ENCODE peak calls at places on chromosomes 11 and 22, in four cellular contexts. One of them, this sample, is unnamed. For H3K27me3, the result is how much of the 10 kb centered on the place peaks cover.

GRCh38 chr11:107439586-107440201 is 17.9 kb downstream of the CWF19L2 start:
- DNase-seq in PC-3: no peak
- DNase-seq in dorsolateral prefrontal cortex: no peak
- DNase-seq in GM06990: no peak
- DNase-seq in this sample: no peak

GRCh38 chr11:114019046-114019445 is 40.5 kb upstream of the ZBTB16 start:
- DNase-seq in PC-3: no peak
- DNase-seq in GM06990: no peak
- DNase-seq in dorsolateral prefrontal cortex: no peak
- DNase-seq in this sample: peak

GRCh38 chr11:66510271-66510989 is at the start of gene BBS1:
- DNase-seq in PC-3: peak
- DNase-seq in GM06990: peak
- DNase-seq in dorsolateral prefrontal cortex: peak
- DNase-seq in this sample: peak

GRCh38 chr11:16148301-16148787 is 208.0 kb downstream of the SOX6 start:
- DNase-seq in PC-3: no peak
- DNase-seq in dorsolateral prefrontal cortex: no peak
- DNase-seq in GM06990: no peak
- DNase-seq in this sample: no peak

GRCh38 chr11:108551653-108552462 is 41.7 kb downstream of the EXPH5 start:
- DNase-seq in dorsolateral prefrontal cortex: no peak
- DNase-seq in PC-3: no peak
- DNase-seq in GM06990: no peak
- DNase-seq in this sample: no peak

GRCh38 chr11:48001438-48002021 is 21.2 kb downstream of the PTPRJ start:
- DNase-seq in PC-3: no peak
- DNase-seq in dorsolateral prefrontal cortex: no peak
- DNase-seq in GM06990: no peak
- DNase-seq in this sample: no peak

GRCh38 chr11:1231396-1232327 is 8.8 kb downstream of the MUC5B start:
- DNase-seq in GM06990: no peak
- DNase-seq in dorsolateral prefrontal cortex: no peak
- DNase-seq in PC-3: no peak
- DNase-seq in this sample: no peak

GRCh38 chr11:69641681-69642548 is 959 bp downstream of the CCND1 start:
- DNase-seq in GM06990: no peak
- DNase-seq in PC-3: peak
- DNase-seq in dorsolateral prefrontal cortex: no peak
- DNase-seq in this sample: peak

GRCh38 chr22:35467788-35468187 is 67.8 kb downstream of the MCM5 start:
- DNase-seq in PC-3: no peak
- DNase-seq in GM06990: no peak
- DNase-seq in dorsolateral prefrontal cortex: peak
- DNase-seq in this sample: no peak

GRCh38 chr11:18012314-18012905 is 437 bp downstream of the SERGEF start:
- DNase-seq in GM06990: peak
- DNase-seq in dorsolateral prefrontal cortex: peak
- DNase-seq in PC-3: peak
- DNase-seq in this sample: no peak

DNA sequence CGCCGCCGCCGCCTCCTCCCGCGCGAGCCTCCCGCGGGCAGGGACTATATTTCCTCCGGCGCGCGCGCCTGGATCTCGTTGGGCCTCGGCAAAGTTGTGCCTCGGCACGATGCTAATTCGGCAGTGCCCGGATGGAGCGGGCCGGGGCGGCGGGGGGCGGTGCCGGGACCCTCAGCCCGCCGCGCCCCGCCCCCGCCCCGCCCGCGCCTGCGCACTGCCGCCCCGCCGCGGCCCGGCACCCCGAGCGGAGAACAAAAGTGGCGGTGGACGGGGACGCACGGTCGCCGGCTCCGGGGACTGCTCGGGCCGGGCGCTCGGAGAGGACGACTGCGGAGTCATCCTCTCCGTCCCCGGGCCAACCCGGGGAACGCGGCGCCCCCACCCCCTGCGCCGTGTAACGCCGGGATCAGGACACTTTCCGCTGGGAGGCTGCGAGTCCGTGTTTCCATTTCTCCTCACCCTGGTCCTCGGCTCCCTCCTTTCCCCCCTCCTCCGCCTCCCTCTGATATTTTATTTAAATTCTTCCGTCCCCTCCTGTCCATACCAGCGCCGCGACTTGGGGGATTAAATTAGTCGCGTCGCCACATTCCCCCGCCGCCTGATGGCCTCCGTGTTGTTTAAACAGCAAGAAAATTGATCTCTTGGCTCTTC is at the start of gene PHF21B:
- DNase-seq in dorsolateral prefrontal cortex: peak
- DNase-seq in PC-3: no peak
- DNase-seq in GM06990: peak
- DNase-seq in this sample: no peak
- H3K27me3 ChIP-seq in dorsolateral prefrontal cortex: under half
- H3K27me3 ChIP-seq in PC-3: under half
- H3K27me3 ChIP-seq in GM06990: under half
- H3K27me3 ChIP-seq in this sample: under half

GRCh38 chr22:38497869-38498268 is 8.2 kb downstream of the DDX17 start:
- DNase-seq in GM06990: no peak
- DNase-seq in PC-3: no peak
- DNase-seq in dorsolateral prefrontal cortex: no peak
- DNase-seq in this sample: no peak
- TF ChIP-seq CTCF in GM06990: no peak
- TF ChIP-seq CTCF in PC-3: no peak
- TF ChIP-seq CTCF in dorsolateral prefrontal cortex: no peak
- TF ChIP-seq CTCF in this sample: no peak

GRCh38 chr11:121958323-121958977 is 157.6 kb downstream of the BLID start:
- DNase-seq in GM06990: no peak
- DNase-seq in dorsolateral prefrontal cortex: no peak
- DNase-seq in PC-3: no peak
- DNase-seq in this sample: no peak
- H3K4me3 ChIP-seq in GM06990: no peak
- H3K4me3 ChIP-seq in dorsolateral prefrontal cortex: no peak
- H3K4me3 ChIP-seq in PC-3: no peak
- H3K4me3 ChIP-seq in this sample: no peak

DNA sequence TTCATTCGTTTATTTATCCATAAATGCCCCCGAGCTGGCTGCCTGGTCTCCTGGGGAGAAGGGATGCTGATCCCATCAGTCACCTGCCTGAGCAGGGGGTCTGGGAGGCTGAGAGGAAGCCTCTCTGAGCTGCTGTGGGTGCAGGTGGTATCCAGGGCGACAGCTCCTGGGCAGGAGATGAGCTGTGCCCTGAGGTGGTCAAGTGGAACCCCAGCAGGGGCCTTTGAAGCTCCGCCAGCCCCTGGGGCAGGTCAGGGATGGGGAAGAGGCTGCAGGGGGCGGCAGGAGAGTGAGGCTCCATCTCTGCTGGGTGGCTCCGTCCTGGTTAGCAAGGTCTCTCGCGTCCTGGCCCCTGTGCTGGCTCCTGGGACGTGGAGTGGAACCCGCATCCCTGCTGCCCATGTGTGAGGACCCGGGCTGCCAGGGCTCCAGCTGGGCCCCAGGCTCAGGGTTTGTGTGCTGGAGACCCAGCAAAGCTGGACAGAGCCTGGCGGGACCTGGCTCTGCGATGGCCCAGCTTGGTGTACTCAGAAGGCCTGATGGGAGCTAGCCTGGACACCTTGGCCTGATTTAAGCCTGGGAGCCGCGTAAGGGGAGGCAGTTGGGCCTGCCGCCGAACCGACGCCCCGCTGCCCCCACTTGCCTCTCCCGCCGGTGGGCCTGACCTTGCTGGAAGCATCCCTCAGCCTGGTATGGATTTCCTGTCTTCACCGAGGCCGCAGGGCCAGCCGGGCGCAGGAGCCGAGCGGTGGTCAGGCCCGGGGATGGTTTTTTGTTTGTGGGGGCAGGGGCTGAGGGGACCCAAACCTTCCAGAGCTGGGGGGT is 44.5 kb downstream of the RTN4R start:
- DNase-seq in GM06990: no peak
- DNase-seq in dorsolateral prefrontal cortex: no peak
- DNase-seq in PC-3: no peak
- DNase-seq in this sample: no peak
- H3K27me3 ChIP-seq in GM06990: under half
- H3K27me3 ChIP-seq in dorsolateral prefrontal cortex: under half
- H3K27me3 ChIP-seq in PC-3: under half
- H3K27me3 ChIP-seq in this sample: under half

GRCh38 chr11:111976119-111976518 is 39.0 kb downstream of the DIXDC1 start:
- DNase-seq in PC-3: no peak
- DNase-seq in dorsolateral prefrontal cortex: no peak
- DNase-seq in GM06990: no peak
- DNase-seq in this sample: no peak

GRCh38 chr11:111977141-111978027 is 40.2 kb downstream of the DIXDC1 start:
- DNase-seq in GM06990: no peak
- DNase-seq in PC-3: peak
- DNase-seq in dorsolateral prefrontal cortex: peak
- DNase-seq in this sample: peak

GRCh38 chr11:111976614-111977140 is 39.5 kb downstream of the DIXDC1 start:
- DNase-seq in dorsolateral prefrontal cortex: peak
- DNase-seq in GM06990: no peak
- DNase-seq in PC-3: peak
- DNase-seq in this sample: no peak

GRCh38 chr11:111974451-111974850 is 37.3 kb downstream of the DIXDC1 start:
- DNase-seq in dorsolateral prefrontal cortex: no peak
- DNase-seq in GM06990: no peak
- DNase-seq in PC-3: no peak
- DNase-seq in this sample: no peak

DNA sequence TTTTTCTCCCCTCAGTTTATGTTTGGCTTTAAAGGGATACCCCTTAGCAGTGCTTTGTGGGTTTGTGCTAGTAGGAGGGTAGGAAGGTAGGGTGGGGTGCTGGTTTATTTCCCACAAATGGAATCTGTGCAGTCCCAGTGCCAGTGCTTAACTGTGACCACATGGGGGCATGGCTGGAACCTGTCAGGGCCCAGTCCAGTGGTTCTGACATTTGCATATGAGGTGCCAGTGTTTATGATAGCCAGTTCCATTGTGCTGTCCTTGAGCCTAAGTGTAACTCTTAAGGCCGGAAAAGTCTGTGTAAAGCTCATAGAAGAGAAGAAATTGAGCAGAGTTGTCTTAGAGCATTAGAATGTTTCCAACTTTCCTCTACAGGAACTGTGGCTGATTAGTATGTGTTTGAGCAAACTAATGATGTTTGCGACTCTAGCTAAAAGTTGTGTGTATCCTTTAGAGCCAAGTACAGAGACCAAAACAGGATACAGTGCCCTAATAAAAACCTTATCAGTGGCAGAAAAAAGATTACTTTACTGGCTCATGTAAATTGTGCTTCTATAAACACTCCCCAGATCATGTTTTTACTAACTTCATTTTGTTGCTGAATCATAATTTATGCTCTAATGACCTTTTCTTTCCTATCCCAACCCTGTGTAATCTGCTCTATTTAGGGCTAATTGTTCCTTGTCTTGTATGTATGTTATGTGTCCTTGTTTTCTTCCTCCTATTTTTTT is 38.1 kb downstream of the DIXDC1 start:
- DNase-seq in GM06990: no peak
- DNase-seq in PC-3: peak
- DNase-seq in dorsolateral prefrontal cortex: peak
- DNase-seq in this sample: no peak
- TF ChIP-seq CTCF in GM06990: no peak
- TF ChIP-seq CTCF in PC-3: peak
- TF ChIP-seq CTCF in dorsolateral prefrontal cortex: peak
- TF ChIP-seq CTCF in this sample: no peak